ENCODE peak calls at places on chromosomes 16 and 17, in four cellular contexts. C is mucosa of descending colon, X is A549, S is left ventricle myocardium inferior. M is an unnamed sample.

GRCh38 chr16:65226077-65226476 is 104.2 kb upstream of the CDH11 start:
- DNase-seq in C (no peak), S (no peak), X (no peak), M (no peak)

GRCh38 chr17:81378941-81379511 is 16.2 kb upstream of the BAHCC1 start:
- DNase-seq in C (no peak), S (no peak), X (no peak), M (no peak)

GRCh38 chr17:67138392-67138791 is 94.0 kb downstream of the CACNG1 start:
- DNase-seq in S (no peak), C (no peak), X (no peak), M (no peak)

GRCh38 chr16:52463904-52464303 is 83.0 kb downstream of the TOX3 start:
- DNase-seq in C (no peak), S (no peak), X (no peak), M (no peak)

GRCh38 chr17:64061157-64061898 is 40.9 kb upstream of the ICAM2 start:
- DNase-seq in S (no peak), C (no peak), X (no peak), M (no peak)

GRCh38 chr17:44502598-44503079 is 567 bp downstream of the GPATCH8 start:
- DNase-seq in X (peak), C (peak), S (no peak), M (no peak)

GRCh38 chr16:83510906-83511305 is 296.9 kb upstream of the HSBP1 start:
- DNase-seq in X (no peak), C (no peak), S (no peak), M (no peak)

GRCh38 chr17:80693511-80693910 is 148.9 kb downstream of the RPTOR start:
- DNase-seq in X (no peak), C (no peak), S (no peak), M (no peak)

GRCh38 chr17:57620576-57620975 is 124.5 kb downstream of the CCDC182 start:
- DNase-seq in S (no peak), X (no peak), C (no peak), M (no peak)

GRCh38 chr17:50033316-50033715 is 22.6 kb upstream of the ITGA3 start:
- DNase-seq in S (no peak), C (no peak), X (no peak), M (no peak)

GRCh38 chr17:63274156-63274555 is 171.9 kb downstream of the CYB561 start:
- DNase-seq in C (no peak), S (peak), X (no peak), M (peak)

GRCh38 chr17:34720760-34721159 is 141.4 kb downstream of the TMEM132E start:
- DNase-seq in X (peak), S (no peak), C (no peak), M (no peak)

GRCh38 chr16:80725566-80726162 is 78.7 kb downstream of the CDYL2 start:
- DNase-seq in X (no peak), C (no peak), S (no peak), M (peak)

GRCh38 chr17:39578272-39578671 is 29.4 kb downstream of the NEUROD2 start:
- DNase-seq in S (no peak), C (no peak), X (no peak), M (no peak)

GRCh38 chr17:39579318-39580081 is 28.2 kb downstream of the NEUROD2 start:
- DNase-seq in C (no peak), S (peak), X (no peak), M (no peak)

GRCh38 chr17:39573447-39574298 is 34.0 kb downstream of the NEUROD2 start:
- DNase-seq in S (peak), C (peak), X (peak), M (peak)

GRCh38 chr17:39580082-39580468 is 27.6 kb downstream of the NEUROD2 start:
- DNase-seq in C (no peak), X (no peak), S (no peak), M (no peak)

GRCh38 chr17:39576187-39576586 is 31.5 kb downstream of the NEUROD2 start:
- DNase-seq in X (peak), C (no peak), S (no peak), M (no peak)
- TF ChIP-seq CTCF in X (peak), C (no peak), S (peak), M (peak)

GRCh38 chr17:6914711-6915110 is 81.1 kb upstream of the ALOX12 start:
- DNase-seq in X (no peak), C (peak), S (no peak), M (no peak)

GRCh38 chr17:6912110-6913051 is 80.9 kb upstream of the TEKT1 start:
- DNase-seq in C (no peak), X (no peak), S (no peak), M (no peak)

GRCh38 chr17:6913608-6914443 is 82.0 kb upstream of the ALOX12 start:
- DNase-seq in S (peak), X (peak), C (peak), M (peak)

GRCh38 chr17:6908807-6909206 is 77.3 kb upstream of the TEKT1 start:
- DNase-seq in C (no peak), X (no peak), S (no peak), M (no peak)

GRCh38 chr17:6910987-6911603 is 79.6 kb upstream of the TEKT1 start:
- DNase-seq in X (peak), S (no peak), C (no peak), M (peak)
- H3K4me3 ChIP-seq in X (no peak), S (no peak), C (no peak), M (no peak)

GRCh38 chr17:72997559-72997958 is 94.9 kb downstream of the SLC39A11 start:
- DNase-seq in S (no peak), C (no peak), X (no peak), M (no peak)

GRCh38 chr17:73005360-73005759 is 87.1 kb downstream of the SLC39A11 start:
- DNase-seq in X (no peak), C (no peak), S (no peak), M (no peak)

GRCh38 chr17:73007447-73007846 is 85.0 kb downstream of the SLC39A11 start:
- DNase-seq in X (no peak), C (no peak), S (no peak), M (no peak)

GRCh38 chr17:72998343-72998742 is 94.1 kb downstream of the SLC39A11 start:
- DNase-seq in X (no peak), S (no peak), C (no peak), M (no peak)

DNA sequence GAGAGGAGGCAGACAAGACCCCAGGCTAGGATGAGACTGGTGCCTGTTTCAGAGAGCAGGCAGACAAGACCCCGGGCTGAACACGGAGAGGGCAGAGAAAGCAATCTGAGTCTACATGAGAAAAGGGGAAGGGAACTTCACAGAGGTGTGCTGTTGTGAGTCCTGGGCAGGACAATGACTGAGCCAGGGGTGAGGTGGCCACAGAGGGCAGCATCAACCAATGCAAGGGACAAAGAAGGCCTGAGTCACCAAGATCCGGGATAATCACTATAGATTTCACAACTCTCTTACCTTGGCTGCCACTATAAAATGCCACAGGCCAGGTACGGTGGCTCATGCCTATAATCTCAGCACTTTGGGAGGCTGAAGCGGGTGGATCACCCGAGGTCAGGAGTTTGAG is 89.0 kb downstream of the SLC39A11 start:
- DNase-seq in S (no peak), X (peak), C (no peak), M (no peak)
- TF ChIP-seq CTCF in S (no peak), X (no peak), C (no peak), M (no peak)

DNA sequence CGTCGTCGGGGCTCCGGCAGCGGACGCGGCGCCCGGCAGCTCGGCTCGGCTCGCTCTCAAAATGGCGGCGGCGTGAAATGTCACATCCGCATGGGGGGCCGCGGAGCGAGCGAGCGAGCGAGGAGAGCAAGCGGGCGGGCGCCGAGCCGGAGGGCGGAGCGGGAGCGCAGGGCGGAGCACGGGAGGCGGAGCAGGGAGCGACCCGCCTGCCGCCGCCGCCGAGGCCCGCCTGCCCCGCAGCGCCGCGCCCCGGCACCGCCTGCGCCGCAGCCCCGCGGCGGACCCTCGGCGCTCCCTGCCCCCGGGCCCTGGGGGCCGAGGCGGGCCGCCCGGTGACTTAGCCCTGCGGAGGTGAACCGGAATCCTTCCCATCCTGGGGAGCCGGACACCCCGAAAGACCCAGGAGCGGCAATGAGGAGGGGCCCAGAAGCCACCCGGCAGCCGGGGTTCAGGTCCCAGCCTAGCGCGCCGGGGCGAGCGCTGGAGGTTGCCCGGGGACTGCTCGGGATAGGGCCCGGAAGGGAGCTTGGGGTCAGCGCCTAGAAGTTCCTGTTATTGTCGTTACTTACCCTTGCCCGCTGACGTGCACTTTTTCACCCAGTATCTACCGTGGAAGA is at the start of gene USP7:
- DNase-seq in C (peak), X (peak), S (peak), M (peak)
- H3K4me3 ChIP-seq in C (peak), X (peak), S (peak), M (peak)

GRCh38 chr17:33038740-33039139 is 47.1 kb downstream of the SPACA3 start:
- DNase-seq in X (peak), C (peak), S (no peak), M (no peak)
- TF ChIP-seq CTCF in X (peak), C (peak), S (peak), M (peak)

DNA sequence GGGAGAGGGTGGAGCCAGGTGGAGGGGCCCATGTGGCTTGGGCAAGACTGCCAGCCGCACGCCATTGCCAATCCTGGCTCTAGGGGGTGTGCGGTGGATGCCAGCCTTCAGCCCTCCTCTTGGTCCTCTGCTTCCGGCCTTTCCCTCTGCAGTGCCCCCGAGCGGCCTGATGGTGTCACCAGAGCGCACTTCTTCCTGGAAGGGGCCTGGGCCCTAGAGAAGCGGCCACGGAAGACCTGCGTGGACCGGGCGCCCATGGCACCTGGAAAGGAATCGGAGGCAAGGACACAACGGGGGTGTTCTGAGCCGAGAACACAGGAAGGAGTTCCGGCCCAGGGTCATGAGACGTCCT is 93.0 kb downstream of the IRX3 start:
- DNase-seq in S (peak), X (peak), C (peak), M (peak)
- H3K4me3 ChIP-seq in S (peak), X (no peak), C (no peak), M (peak)

GRCh38 chr16:89616576-89617437 is 3.4 kb downstream of the DPEP1 start:
- DNase-seq in S (no peak), C (no peak), X (no peak), M (no peak)

GRCh38 chr16:89613101-89613953 is at the start of gene DPEP1:
- DNase-seq in X (no peak), C (no peak), S (no peak), M (no peak)

GRCh38 chr16:89615176-89615575 is 1.7 kb downstream of the DPEP1 start:
- DNase-seq in X (no peak), C (no peak), S (no peak), M (no peak)

GRCh38 chr16:89613954-89614459 is 565 bp downstream of the DPEP1 start:
- DNase-seq in S (no peak), C (no peak), X (no peak), M (no peak)

GRCh38 chr16:89615596-89616090 is 2.2 kb downstream of the DPEP1 start:
- DNase-seq in C (peak), X (no peak), S (no peak), M (no peak)
- TF ChIP-seq CTCF in C (peak), X (peak), S (peak), M (peak)

GRCh38 chr17:31313982-31314787 is at the start of gene EVI2B:
- DNase-seq in C (peak), S (no peak), X (peak), M (peak)
- H3K4me3 ChIP-seq in C (no peak), S (peak), X (no peak), M (peak)

DNA sequence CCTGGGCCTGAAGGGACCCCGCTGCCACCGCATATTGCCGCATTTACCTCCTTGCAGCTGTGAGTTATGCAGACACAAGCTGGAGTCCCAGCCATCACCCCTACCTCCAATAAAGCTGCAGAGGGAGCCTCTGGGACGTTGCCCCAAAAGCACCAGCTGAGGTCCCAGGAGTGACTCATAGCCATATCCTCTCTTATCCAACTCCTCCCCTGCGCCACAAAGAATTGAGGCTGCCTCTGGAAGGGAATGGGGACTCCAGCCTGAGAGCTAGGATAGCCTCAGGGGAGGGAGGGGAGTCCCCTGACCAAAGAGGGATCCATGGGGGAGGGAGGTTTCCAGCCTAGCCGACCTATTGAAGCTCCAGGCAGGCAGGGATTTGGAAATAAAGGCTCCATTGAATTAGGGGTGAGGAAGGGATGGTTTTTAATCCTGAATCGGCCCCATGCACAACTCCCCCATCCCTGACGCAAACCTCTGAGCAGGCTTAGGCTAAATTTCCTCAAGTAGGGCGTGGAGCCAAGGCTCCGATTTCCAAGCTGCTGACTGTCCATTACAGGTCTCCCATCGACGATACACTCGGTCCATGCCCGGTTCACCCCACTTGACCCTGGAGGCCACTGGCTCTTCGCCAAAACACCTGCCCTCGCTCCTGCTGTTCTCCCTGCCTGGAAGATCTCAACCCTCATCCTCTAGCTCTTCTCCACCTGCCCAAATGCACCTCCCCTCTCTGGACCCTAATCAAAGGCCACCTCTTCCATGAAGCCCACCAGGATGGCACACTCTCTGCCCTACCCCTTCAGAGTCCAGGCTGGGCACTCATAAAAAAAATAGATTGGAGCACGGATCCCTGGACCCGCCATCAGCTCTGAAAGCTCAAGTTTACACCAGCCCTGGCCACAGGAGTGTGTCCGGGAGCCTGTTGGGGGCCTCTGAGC is 27.5 kb downstream of the PIMREG start:
- DNase-seq in S (no peak), C (no peak), X (peak), M (peak)
- TF ChIP-seq CTCF in S (no peak), C (no peak), X (no peak), M (peak)

M was measured in brain microvascular endothelial cell.